ENCODE peak calls at places on chromosomes 3 and 15, in eight cellular contexts. C is Panc1, Y is K562, R is ovary, P is sigmoid colon, H is GM12878, B is pancreas, E is heart left ventricle. X is an unnamed sample.

GRCh38 chr3:172332256-172333041 is 115.8 kb downstream of the GHSR start:
- DNase-seq in P (peak; percentile 80), R (no peak), B (peak; percentile 53), E (peak; percentile 50), H (no peak), Y (peak; percentile 68), C (peak; percentile 64), X (peak; percentile 42)

GRCh38 chr15:43134157-43134637 is 811 bp downstream of the TMEM62 start:
- DNase-seq in Y (no peak), R (no peak), C (no peak), H (no peak), E (no peak), B (no peak), P (no peak), X (no peak)

GRCh38 chr3:63655519-63655918 is 3.0 kb downstream of the SNTN start:
- DNase-seq in H (no peak), P (no peak), C (no peak), E (no peak), Y (no peak), B (no peak), R (no peak), X (no peak)

GRCh38 chr3:100316656-100317069 is 17.9 kb upstream of the NIT2 start:
- DNase-seq in B (no peak), C (peak; percentile 24), P (no peak), E (peak; percentile 17), Y (peak; percentile 13), R (peak; percentile 64), H (no peak), X (peak; percentile 66)

GRCh38 chr15:66679043-66679656 is 22.9 kb upstream of the SMAD6 start:
- DNase-seq in Y (no peak), H (no peak), P (no peak), B (no peak), R (no peak), E (no peak), C (no peak), X (no peak)

GRCh38 chr3:165254812-165255211 is 58.6 kb upstream of the SLITRK3 start:
- DNase-seq in B (no peak), H (no peak), E (no peak), P (no peak), C (peak; percentile 10), Y (no peak), R (no peak), X (no peak)

GRCh38 chr15:70410371-70410975 is 312.8 kb upstream of the TLE3 start:
- DNase-seq in P (no peak), E (no peak), H (no peak), R (no peak), C (no peak), Y (no peak), B (no peak), X (no peak)

GRCh38 chr3:28617821-28618220 is 269.2 kb upstream of the AZI2 start:
- DNase-seq in P (no peak), B (no peak), H (no peak), C (no peak), Y (no peak), E (no peak), R (no peak), X (no peak)

GRCh38 chr3:60917136-60917535 is 334.1 kb downstream of the FHIT start:
- DNase-seq in B (no peak), C (no peak), Y (no peak), P (no peak), H (no peak), E (peak; percentile 14), R (no peak), X (no peak)

GRCh38 chr15:86711476-86711875 is 631.8 kb downstream of the AGBL1 start:
- DNase-seq in C (no peak), Y (no peak), B (no peak), P (no peak), R (no peak), E (no peak), H (no peak), X (no peak)

GRCh38 chr15:92810418-92811138 is 89.5 kb upstream of the CHD2 start:
- DNase-seq in B (peak; percentile 83), E (peak; percentile 75), P (peak; percentile 84), Y (peak; percentile 39), C (no peak), H (no peak), R (peak; percentile 83), X (no peak)

GRCh38 chr15:89806565-89807550 is 7.8 kb downstream of the ANPEP start:
- DNase-seq in Y (no peak), H (no peak), P (no peak), R (no peak), E (no peak), B (peak; percentile 95), C (no peak), X (peak; percentile 90)

GRCh38 chr15:59896652-59897051 is 107.5 kb upstream of the FOXB1 start:
- DNase-seq in P (no peak), E (no peak), Y (no peak), C (no peak), R (no peak), B (no peak), H (no peak), X (no peak)

GRCh38 chr15:31027948-31028586 is 36.6 kb upstream of the MTMR10 start:
- DNase-seq in B (no peak), C (no peak), E (no peak), Y (no peak), P (no peak), R (no peak), H (no peak), X (no peak)

GRCh38 chr3:43699864-43700263 is 9.1 kb downstream of the ABHD5 start:
- DNase-seq in B (no peak), R (no peak), Y (peak; percentile 50), P (no peak), C (no peak), E (no peak), H (no peak), X (no peak)

GRCh38 chr3:15368561-15369135 is 36.3 kb upstream of the SH3BP5 start:
- DNase-seq in C (no peak), R (no peak), B (no peak), Y (no peak), E (no peak), H (no peak), P (no peak), X (no peak)

GRCh38 chr15:30903497-30904187 is at the start of gene FAN1:
- DNase-seq in P (peak; percentile 91), Y (peak; percentile 76), E (peak; percentile 88), C (peak; percentile 61), B (peak; percentile 93), R (peak; percentile 81), H (peak; percentile 77), X (peak; percentile 95)

GRCh38 chr15:89630974-89631901 is 24.0 kb downstream of the KIF7 start:
- DNase-seq in E (no peak), P (no peak), H (no peak), B (no peak), C (no peak), Y (no peak), R (no peak), X (no peak)

GRCh38 chr3:13109516-13109915 is 36.3 kb upstream of the IQSEC1 start:
- DNase-seq in Y (no peak), C (no peak), E (no peak), R (no peak), B (no peak), P (peak; percentile 5), H (no peak), X (no peak)

GRCh38 chr15:88803241-88803919 is at the start of gene ACAN:
- DNase-seq in R (no peak), H (no peak), E (no peak), Y (no peak), C (no peak), P (no peak), B (no peak), X (no peak)

GRCh38 chr3:196694202-196694638 is 17.8 kb downstream of the CEP19 start:
- DNase-seq in C (no peak), Y (no peak), P (no peak), E (no peak), B (no peak), H (no peak), R (no peak), X (no peak)

DNA sequence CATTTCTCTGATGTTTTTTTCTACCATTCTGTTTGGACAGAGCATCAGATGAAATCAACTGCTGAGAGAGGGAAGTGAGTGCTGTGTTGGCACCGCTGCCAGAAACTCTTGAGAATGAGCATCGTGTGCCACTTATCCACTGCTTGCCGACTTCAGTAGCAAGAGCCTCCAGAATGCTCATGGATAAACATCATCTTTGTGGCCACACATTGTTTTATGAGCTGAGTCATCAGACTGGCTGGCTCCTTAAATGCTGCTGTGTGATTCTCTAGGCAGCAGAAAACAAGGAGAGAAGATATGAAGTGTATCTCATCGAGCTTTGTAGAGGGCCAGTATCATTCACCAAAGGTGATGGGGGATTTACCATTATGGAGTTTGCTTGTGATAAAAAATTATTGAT is 3.4 kb upstream of the DOCK3 start:
- DNase-seq in P (no peak), C (no peak), E (no peak), Y (no peak), B (no peak), R (no peak), H (no peak), X (no peak)
- H3K27me3 ChIP-seq in P (peaks cover 2% of the 10 kb centered on the region), C (peaks cover 24% of the 10 kb centered on the region), E (peaks cover 6% of the 10 kb centered on the region), Y (peaks cover 32% of the 10 kb centered on the region), B (peaks cover 6% of the 10 kb centered on the region), R (no peaks in the 10 kb centered on the region), H (peaks cover 25% of the 10 kb centered on the region), X (no peaks in the 10 kb centered on the region)

GRCh38 chr15:75639709-75640482 is at the start of gene IMP3:
- DNase-seq in C (peak; percentile 93), H (peak; percentile 95), R (peak; percentile 94), E (peak; percentile 95), Y (peak; percentile 97), B (peak; percentile 95), P (peak; percentile 98), X (peak; percentile 93)
- H3K4me3 ChIP-seq in C (peak within 1 kb of the TSS; percentile 99), H (peak within 1 kb of the TSS; percentile 76), R (peak within 1 kb of the TSS; percentile 95), E (peak within 1 kb of the TSS; percentile 86), Y (peak within 1 kb of the TSS; percentile 93), B (peak within 1 kb of the TSS; percentile 87), P (peak within 1 kb of the TSS; percentile 76), X (peak within 1 kb of the TSS; percentile 94)

GRCh38 chr15:29252231-29252630 is 17.4 kb downstream of the NSMCE3 start:
- DNase-seq in P (no peak), R (no peak), B (no peak), E (no peak), Y (no peak), C (no peak), H (no peak), X (no peak)
- H3K4me1 ChIP-seq in P (no peaks in the 10 kb centered on the region), R (no peaks in the 10 kb centered on the region), B (no peaks in the 10 kb centered on the region), E (no peaks in the 10 kb centered on the region), Y (no peaks in the 10 kb centered on the region), C (no peaks in the 10 kb centered on the region), H (no peaks in the 10 kb centered on the region), X (no peaks in the 10 kb centered on the region)

DNA sequence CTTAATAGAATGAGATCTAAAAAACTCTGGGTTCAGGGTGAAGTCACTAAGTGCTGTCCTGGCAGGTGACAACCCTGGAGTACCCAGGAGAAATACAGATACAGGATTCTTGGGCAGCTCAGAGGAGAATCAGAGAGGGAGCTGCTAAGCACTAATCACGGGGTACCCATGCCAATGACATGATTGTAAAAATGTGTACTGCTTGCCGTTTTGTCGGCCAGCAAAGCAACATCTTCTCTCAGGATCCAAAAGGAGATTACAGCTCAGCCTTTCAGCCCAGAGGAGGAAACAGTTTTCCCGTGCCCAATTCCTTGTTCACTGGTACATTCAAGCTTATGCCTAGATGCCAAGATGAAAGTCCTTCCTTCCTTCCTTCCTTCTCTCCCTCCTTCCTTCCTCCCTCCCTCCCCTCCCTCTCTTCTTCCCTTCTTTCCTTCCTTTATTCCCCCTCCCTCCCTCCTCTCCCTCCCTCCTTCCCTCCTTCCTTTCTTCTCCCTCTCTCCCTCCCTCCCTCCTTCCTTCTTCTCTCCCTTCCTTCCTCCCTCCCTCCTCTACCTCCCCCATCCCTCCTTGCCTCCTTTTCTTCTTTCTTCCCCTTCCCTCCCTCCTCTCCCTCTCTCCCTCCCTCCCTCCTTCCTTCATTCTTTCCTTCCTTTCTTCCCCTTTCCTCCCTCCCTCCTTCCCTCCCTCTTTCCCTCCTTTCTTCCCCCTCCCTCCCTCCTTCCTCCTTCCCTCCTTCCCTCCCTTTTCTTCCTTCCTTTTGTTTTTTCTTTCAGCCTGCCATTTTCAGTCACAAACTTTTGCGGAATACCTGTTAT is 4.1 kb upstream of the MINAR1 start:
- DNase-seq in R (no peak), C (no peak), P (no peak), E (no peak), H (no peak), B (no peak), Y (no peak), X (no peak)
- H3K27me3 ChIP-seq in R (no peaks in the 10 kb centered on the region), C (peaks cover 34% of the 10 kb centered on the region), P (peaks cover 64% of the 10 kb centered on the region), E (peaks cover 44% of the 10 kb centered on the region), H (peaks cover 24% of the 10 kb centered on the region), B (no peaks in the 10 kb centered on the region), Y (peaks cover 17% of the 10 kb centered on the region), X (peaks cover 24% of the 10 kb centered on the region)

X was measured in right lobe of liver.